ENCODE peak calls at places on chromosomes 4 and X, in five cellular contexts. V, U, K, G and N are unnamed samples.

GRCh38 chr4:176210101-176210500 is 14.7 kb upstream of the SPATA4 start:
- DNase-seq in V (no peak), U (no peak), K (no peak), G (no peak), N (no peak)

GRCh38 chr4:10343656-10344055 is 113.6 kb downstream of the ZNF518B start:
- DNase-seq in V (no peak), U (no peak), K (no peak), G (no peak), N (no peak)

GRCh38 chr4:151921811-151922210 is 161.0 kb upstream of the GATB start:
- DNase-seq in V (no peak), U (no peak), K (no peak), G (peak), N (peak)

GRCh38 chrX:47230136-47230868 is 2.5 kb upstream of the USP11 start:
- DNase-seq in V (no peak), U (no peak), K (no peak), G (no peak), N (no peak)

GRCh38 chrX:153794897-153795816 is 689 bp downstream of the SSR4 start:
- DNase-seq in V (no peak), U (peak), K (no peak), G (no peak), N (no peak)

GRCh38 chrX:67543818-67544217 is at the start of gene AR:
- DNase-seq in V (no peak), U (peak), K (no peak), G (no peak), N (no peak)

GRCh38 chr4:7429069-7429416 is 5.7 kb downstream of the PSAPL1 start:
- DNase-seq in V (no peak), U (peak), K (no peak), G (no peak), N (no peak)

GRCh38 chr4:103197765-103198110 is 405 bp downstream of the CENPE start:
- DNase-seq in V (no peak), U (no peak), K (no peak), G (peak), N (no peak)

GRCh38 chrX:153726286-153727107 is 1.8 kb downstream of the ABCD1 start:
- DNase-seq in V (peak), U (peak), K (no peak), G (no peak), N (no peak)

GRCh38 chr4:151358266-151358665 is 32.9 kb upstream of the SH3D19 start:
- DNase-seq in V (no peak), U (no peak), K (no peak), G (no peak), N (no peak)

GRCh38 chr4:140706276-140706625 is 49.9 kb downstream of the TBC1D9 start:
- DNase-seq in V (no peak), U (no peak), K (no peak), G (no peak), N (no peak)

GRCh38 chrX:45843518-45843917 is 642.8 kb upstream of the DIPK2B start:
- DNase-seq in V (no peak), U (no peak), K (no peak), G (no peak), N (no peak)

GRCh38 chrX:44953734-44954502 is 80.9 kb downstream of the KDM6A start:
- DNase-seq in V (no peak), U (peak), K (no peak), G (no peak), N (no peak)